ENCODE peak calls at places on chromosomes 7 and 10, in five cellular contexts. O is pancreas; W is HFF-Myc; Z is CD8-positive, alpha-beta memory T cell; U is thoracic aorta. L is an unnamed sample.

GRCh38 chr7:149529136-149529718 is 31.6 kb upstream of the ZNF746 start:
- DNase-seq in O (no peak), U (no peak), W (no peak), Z (no peak), L (no peak)

GRCh38 chr10:24683554-24683953 is 40.1 kb downstream of the ARHGAP21 start:
- DNase-seq in W (no peak), O (no peak), U (no peak), Z (no peak), L (no peak)

GRCh38 chr7:100477871-100478248 is 1.2 kb downstream of the TSC22D4 start:
- DNase-seq in U (no peak), W (no peak), Z (no peak), O (no peak), L (no peak)

GRCh38 chr7:40604601-40605438 is 470.0 kb downstream of the SUGCT start:
- DNase-seq in Z (no peak), W (no peak), U (no peak), O (peak; percentile 29), L (peak; percentile 16)

GRCh38 chr10:5502903-5503835 is 3.8 kb upstream of the CALML5 start:
- DNase-seq in Z (no peak), O (peak; percentile 80), U (no peak), W (no peak), L (no peak)

GRCh38 chr10:103936022-103936421 is 18.0 kb upstream of the STN1 start:
- DNase-seq in U (no peak), O (peak; percentile 34), W (no peak), Z (no peak), L (no peak)

GRCh38 chr7:17095001-17095574 is 203.4 kb upstream of the AHR start:
- DNase-seq in Z (no peak), W (peak; percentile 93), U (no peak), O (no peak), L (peak; percentile 14)

GRCh38 chr7:40800771-40801170 is 666.0 kb downstream of the SUGCT start:
- DNase-seq in U (no peak), O (no peak), Z (no peak), W (no peak), L (no peak)

GRCh38 chr7:2936891-2937580 is 92.9 kb upstream of the GNA12 start:
- DNase-seq in Z (no peak), U (no peak), W (no peak), O (no peak), L (no peak)

GRCh38 chr10:112383325-112383724 is 9.4 kb downstream of the ACSL5 start:
- DNase-seq in W (no peak), U (no peak), O (no peak), Z (no peak), L (no peak)

GRCh38 chr10:91579351-91579985 is 53.4 kb downstream of the PPP1R3C start:
- DNase-seq in U (no peak), W (no peak), O (no peak), Z (no peak), L (no peak)

GRCh38 chr7:27575647-27576046 is 87.0 kb downstream of the HIBADH start:
- DNase-seq in W (no peak), O (no peak), Z (no peak), U (no peak), L (no peak)

GRCh38 chr10:28479366-28479765 is 53.6 kb upstream of the WAC start:
- DNase-seq in Z (no peak), U (no peak), W (no peak), O (no peak), L (no peak)

GRCh38 chr7:117230276-117231046 is 92.4 kb downstream of the WNT2 start:
- DNase-seq in Z (no peak), W (no peak), O (no peak), U (no peak), L (no peak)

GRCh38 chr10:49647985-49648795 is 31.3 kb upstream of the C10orf53 start:
- DNase-seq in W (no peak), U (no peak), O (no peak), Z (no peak), L (no peak)

GRCh38 chr10:73875139-73875475 is 752 bp upstream of the CAMK2G start:
- DNase-seq in Z (peak; percentile 34), U (no peak), W (no peak), O (no peak), L (no peak)

GRCh38 chr7:94450044-94450697 is 55.5 kb downstream of the COL1A2 start:
- DNase-seq in W (no peak), O (no peak), Z (no peak), U (no peak), L (no peak)

GRCh38 chr7:131108212-131108980 is 219.3 kb upstream of the MKLN1 start:
- DNase-seq in Z (peak; percentile 50), W (no peak), O (peak; percentile 70), U (no peak), L (no peak)
- H3K4me3 ChIP-seq in Z (peak overlapping the region; percentile 96), W (peak overlapping the region; percentile 97), O (peak overlapping the region; percentile 99), U (peak overlapping the region; percentile 97), L (peak overlapping the region; percentile 72)

GRCh38 chr7:23469961-23470250 is 385 bp downstream of the IGF2BP3 start:
- DNase-seq in U (no peak), O (peak; percentile 61), W (no peak), Z (no peak), L (no peak)

GRCh38 chr7:23467731-23468720 is 2.3 kb downstream of the IGF2BP3 start:
- DNase-seq in O (no peak), Z (no peak), W (no peak), U (no peak), L (no peak)

GRCh38 chr7:23469150-23469960 is 936 bp downstream of the IGF2BP3 start:
- DNase-seq in W (no peak), Z (no peak), O (peak; percentile 66), U (no peak), L (no peak)

GRCh38 chr7:23468721-23469149 is 1.6 kb downstream of the IGF2BP3 start:
- DNase-seq in Z (no peak), W (no peak), O (peak; percentile 81), U (no peak), L (no peak)

GRCh38 chr7:23467281-23467680 is 3.0 kb downstream of the IGF2BP3 start:
- DNase-seq in Z (no peak), U (no peak), O (no peak), W (no peak), L (no peak)
- H3K4me3 ChIP-seq in Z (no peak overlapping the region), U (no peak overlapping the region), O (no peak overlapping the region), W (peak overlapping the region; percentile 76), L (peak overlapping the region; percentile 91)

GRCh38 chr10:131400518-131400917 is 89.0 kb upstream of the TCERG1L start:
- DNase-seq in U (no peak), O (no peak), W (no peak), Z (no peak), L (no peak)

GRCh38 chr10:131396108-131397010 is 84.8 kb upstream of the TCERG1L start:
- DNase-seq in W (no peak), Z (no peak), U (no peak), O (no peak), L (no peak)

GRCh38 chr10:131402771-131403723 is 91.5 kb upstream of the TCERG1L start:
- DNase-seq in U (no peak), O (no peak), Z (no peak), W (no peak), L (no peak)

GRCh38 chr10:131403936-131404335 is 92.4 kb upstream of the TCERG1L start:
- DNase-seq in Z (no peak), W (no peak), O (no peak), U (no peak), L (no peak)

DNA sequence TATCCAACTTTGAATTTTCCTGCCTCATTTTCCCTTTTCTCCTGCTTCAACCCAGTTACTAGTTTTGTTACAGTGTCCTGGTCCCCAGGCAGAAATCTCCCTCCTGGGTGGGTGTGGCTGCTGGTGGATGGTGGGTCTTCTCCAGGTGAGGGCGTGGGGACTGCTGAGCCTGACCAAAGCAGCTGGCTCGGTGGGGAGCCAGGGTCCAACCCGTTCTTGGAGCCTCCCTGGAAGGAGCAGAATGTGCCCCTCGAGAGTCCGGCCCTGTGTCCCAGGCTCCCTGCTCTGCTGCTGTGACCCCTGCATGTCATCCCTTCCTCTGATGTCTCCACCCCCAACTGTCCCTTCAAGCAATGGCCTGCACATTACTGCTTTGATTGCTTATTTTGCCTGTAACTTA is 86.6 kb upstream of the TCERG1L start:
- DNase-seq in O (no peak), W (no peak), U (no peak), Z (no peak), L (no peak)
- H3K4me3 ChIP-seq in O (no peak overlapping the region), W (no peak overlapping the region), U (no peak overlapping the region), Z (no peak overlapping the region), L (no peak overlapping the region)

GRCh38 chr7:235576-236395 is 43.4 kb downstream of the FAM20C start:
- DNase-seq in Z (no peak), U (peak; percentile 46), W (no peak), O (peak; percentile 86), L (no peak)

GRCh38 chr7:233456-234035 is 41.2 kb downstream of the FAM20C start:
- DNase-seq in W (no peak), U (no peak), Z (no peak), O (no peak), L (no peak)

GRCh38 chr7:234712-235553 is 42.6 kb downstream of the FAM20C start:
- DNase-seq in U (no peak), W (no peak), Z (no peak), O (no peak), L (no peak)

GRCh38 chr7:232571-233455 is 40.4 kb downstream of the FAM20C start:
- DNase-seq in W (peak; percentile 42), O (no peak), Z (no peak), U (peak; percentile 47), L (no peak)

DNA sequence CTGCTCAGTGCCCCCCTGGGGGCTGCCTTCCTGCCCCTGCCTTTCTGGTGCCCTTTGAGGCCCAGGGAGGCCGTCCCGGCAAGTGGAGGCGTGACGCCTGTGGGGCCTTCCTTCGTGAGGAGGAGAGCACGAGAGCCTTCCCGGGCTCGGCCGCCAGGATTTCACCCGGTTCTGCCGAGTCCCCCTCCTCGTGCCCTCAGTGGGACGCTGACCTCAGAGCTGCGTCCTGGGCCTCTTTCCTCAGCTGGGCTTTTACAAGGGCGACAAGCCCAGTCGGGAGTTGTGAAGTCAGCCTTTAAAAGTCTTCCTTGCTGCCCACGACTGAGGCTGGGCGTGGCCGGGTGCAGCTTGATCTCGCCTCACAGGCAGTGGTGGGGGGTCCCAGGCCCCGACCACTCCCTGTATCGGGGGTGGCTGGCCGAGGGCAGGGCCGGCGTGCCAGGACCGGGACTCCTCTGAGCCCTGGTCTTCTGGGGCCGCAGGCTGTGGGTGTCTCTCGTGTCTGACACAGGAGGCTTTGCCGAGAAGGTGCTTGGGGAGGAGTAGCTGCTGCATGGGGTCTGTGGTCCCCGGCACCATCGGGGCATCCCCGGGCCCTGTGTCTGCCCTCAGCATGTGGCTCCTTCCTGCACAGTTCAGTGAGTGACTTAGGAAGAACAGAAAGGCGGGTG is 41.8 kb downstream of the FAM20C start:
- DNase-seq in O (peak; percentile 75), W (no peak), U (no peak), Z (no peak), L (no peak)
- H3K4me3 ChIP-seq in O (no peak overlapping the region), W (no peak overlapping the region), U (peak overlapping the region; percentile 65), Z (no peak overlapping the region), L (no peak overlapping the region)

GRCh38 chr10:114257488-114257887 is 18.4 kb downstream of the VWA2 start:
- DNase-seq in W (no peak), Z (no peak), U (no peak), O (no peak), L (no peak)
- H3K4me3 ChIP-seq in W (no peak overlapping the region), Z (no peak overlapping the region), U (no peak overlapping the region), O (no peak overlapping the region), L (no peak overlapping the region)

GRCh38 chr7:90625562-90625961 is 29.4 kb downstream of the CDK14 start:
- DNase-seq in Z (no peak), W (no peak), U (no peak), O (no peak), L (no peak)
- H3K4me3 ChIP-seq in Z (no peak overlapping the region), W (no peak overlapping the region), U (no peak overlapping the region), O (no peak overlapping the region), L (no peak overlapping the region)